ENCODE peak calls at places on chromosome 2, in ten cellular contexts. One of them, this sample, is unnamed.

GRCh38 chr2:134260726-134261125 is 6.9 kb downstream of the MGAT5 start:
- DNase-seq in pancreas: no peak
- DNase-seq in lower leg skin: no peak
- DNase-seq in A549: no peak
- DNase-seq in tibial artery: no peak
- DNase-seq in astrocyte of the cerebellum: peak
- DNase-seq in cardiac muscle cell: peak
- DNase-seq in PC-3: no peak
- DNase-seq in cardiac fibroblast: peak
- DNase-seq in psoas muscle: no peak
- DNase-seq in this sample: peak

GRCh38 chr2:200432296-200432695 is 77.6 kb downstream of the KCTD18 start:
- DNase-seq in pancreas: no peak
- DNase-seq in lower leg skin: no peak
- DNase-seq in A549: no peak
- DNase-seq in tibial artery: no peak
- DNase-seq in astrocyte of the cerebellum: no peak
- DNase-seq in cardiac muscle cell: peak
- DNase-seq in PC-3: no peak
- DNase-seq in cardiac fibroblast: peak
- DNase-seq in psoas muscle: no peak
- DNase-seq in this sample: no peak

GRCh38 chr2:237392186-237392585 is 21.8 kb downstream of the COL6A3 start:
- DNase-seq in pancreas: no peak
- DNase-seq in lower leg skin: no peak
- DNase-seq in A549: no peak
- DNase-seq in tibial artery: no peak
- DNase-seq in astrocyte of the cerebellum: no peak
- DNase-seq in cardiac muscle cell: no peak
- DNase-seq in PC-3: no peak
- DNase-seq in cardiac fibroblast: no peak
- DNase-seq in psoas muscle: no peak
- DNase-seq in this sample: no peak

GRCh38 chr2:1670636-1671035 is 73.7 kb downstream of the PXDN start:
- DNase-seq in pancreas: no peak
- DNase-seq in lower leg skin: no peak
- DNase-seq in A549: no peak
- DNase-seq in tibial artery: no peak
- DNase-seq in astrocyte of the cerebellum: no peak
- DNase-seq in cardiac muscle cell: no peak
- DNase-seq in PC-3: no peak
- DNase-seq in cardiac fibroblast: no peak
- DNase-seq in psoas muscle: no peak
- DNase-seq in this sample: no peak

GRCh38 chr2:9618410-9618809 is 12.4 kb downstream of the YWHAQ start:
- DNase-seq in pancreas: no peak
- DNase-seq in lower leg skin: no peak
- DNase-seq in A549: no peak
- DNase-seq in tibial artery: no peak
- DNase-seq in astrocyte of the cerebellum: no peak
- DNase-seq in cardiac muscle cell: no peak
- DNase-seq in PC-3: no peak
- DNase-seq in cardiac fibroblast: no peak
- DNase-seq in psoas muscle: no peak
- DNase-seq in this sample: no peak

GRCh38 chr2:17845806-17846205 is 29.5 kb downstream of the MSGN1 start:
- DNase-seq in pancreas: no peak
- DNase-seq in lower leg skin: no peak
- DNase-seq in A549: no peak
- DNase-seq in tibial artery: no peak
- DNase-seq in astrocyte of the cerebellum: no peak
- DNase-seq in cardiac muscle cell: no peak
- DNase-seq in PC-3: no peak
- DNase-seq in cardiac fibroblast: no peak
- DNase-seq in psoas muscle: no peak
- DNase-seq in this sample: no peak

GRCh38 chr2:85866165-85866659 is 22.6 kb downstream of the ST3GAL5 start:
- DNase-seq in pancreas: no peak
- DNase-seq in lower leg skin: no peak
- DNase-seq in A549: no peak
- DNase-seq in tibial artery: no peak
- DNase-seq in astrocyte of the cerebellum: no peak
- DNase-seq in cardiac muscle cell: no peak
- DNase-seq in PC-3: no peak
- DNase-seq in cardiac fibroblast: no peak
- DNase-seq in psoas muscle: no peak
- DNase-seq in this sample: no peak

GRCh38 chr2:237128026-237128703 is 42.5 kb downstream of the COPS8 start:
- DNase-seq in pancreas: peak
- DNase-seq in lower leg skin: peak
- DNase-seq in A549: peak
- DNase-seq in tibial artery: peak
- DNase-seq in astrocyte of the cerebellum: peak
- DNase-seq in cardiac muscle cell: peak
- DNase-seq in PC-3: peak
- DNase-seq in cardiac fibroblast: peak
- DNase-seq in psoas muscle: peak
- DNase-seq in this sample: peak

GRCh38 chr2:237258146-237258545 is 155.8 kb downstream of the COL6A3 start:
- DNase-seq in pancreas: no peak
- DNase-seq in lower leg skin: no peak
- DNase-seq in A549: no peak
- DNase-seq in tibial artery: no peak
- DNase-seq in astrocyte of the cerebellum: no peak
- DNase-seq in cardiac muscle cell: peak
- DNase-seq in PC-3: no peak
- DNase-seq in cardiac fibroblast: no peak
- DNase-seq in psoas muscle: no peak
- DNase-seq in this sample: no peak

GRCh38 chr2:174546519-174547506 is 50.8 kb downstream of the WIPF1 start:
- DNase-seq in pancreas: no peak
- DNase-seq in lower leg skin: no peak
- DNase-seq in A549: no peak
- DNase-seq in tibial artery: no peak
- DNase-seq in astrocyte of the cerebellum: peak
- DNase-seq in cardiac muscle cell: peak
- DNase-seq in PC-3: peak
- DNase-seq in cardiac fibroblast: peak
- DNase-seq in psoas muscle: no peak
- DNase-seq in this sample: no peak

GRCh38 chr2:72916743-72917137 is 579 bp upstream of the EMX1 start:
- DNase-seq in pancreas: no peak
- DNase-seq in lower leg skin: no peak
- DNase-seq in A549: no peak
- DNase-seq in tibial artery: no peak
- DNase-seq in astrocyte of the cerebellum: no peak
- DNase-seq in cardiac muscle cell: no peak
- DNase-seq in PC-3: no peak
- DNase-seq in cardiac fibroblast: no peak
- DNase-seq in psoas muscle: no peak
- DNase-seq in this sample: no peak

GRCh38 chr2:126643972-126644371 is 12.0 kb upstream of the GYPC start:
- DNase-seq in pancreas: no peak
- DNase-seq in lower leg skin: no peak
- DNase-seq in A549: no peak
- DNase-seq in tibial artery: no peak
- DNase-seq in astrocyte of the cerebellum: no peak
- DNase-seq in cardiac muscle cell: no peak
- DNase-seq in PC-3: no peak
- DNase-seq in cardiac fibroblast: no peak
- DNase-seq in psoas muscle: no peak
- DNase-seq in this sample: no peak

GRCh38 chr2:74390601-74391000 is 10.5 kb upstream of the DCTN1 start:
- DNase-seq in pancreas: no peak
- DNase-seq in lower leg skin: no peak
- DNase-seq in A549: no peak
- DNase-seq in tibial artery: no peak
- DNase-seq in astrocyte of the cerebellum: no peak
- DNase-seq in cardiac muscle cell: no peak
- DNase-seq in PC-3: no peak
- DNase-seq in cardiac fibroblast: no peak
- DNase-seq in psoas muscle: no peak
- DNase-seq in this sample: no peak

GRCh38 chr2:146642066-146642465 is 1202.8 kb upstream of the ACVR2A start:
- DNase-seq in pancreas: no peak
- DNase-seq in lower leg skin: no peak
- DNase-seq in A549: no peak
- DNase-seq in tibial artery: no peak
- DNase-seq in astrocyte of the cerebellum: no peak
- DNase-seq in cardiac muscle cell: no peak
- DNase-seq in PC-3: no peak
- DNase-seq in cardiac fibroblast: no peak
- DNase-seq in psoas muscle: no peak
- DNase-seq in this sample: no peak

GRCh38 chr2:85718885-85719487 is 24.8 kb downstream of the GNLY start:
- DNase-seq in pancreas: no peak
- DNase-seq in lower leg skin: no peak
- DNase-seq in A549: no peak
- DNase-seq in tibial artery: no peak
- DNase-seq in astrocyte of the cerebellum: no peak
- DNase-seq in cardiac muscle cell: no peak
- DNase-seq in PC-3: no peak
- DNase-seq in cardiac fibroblast: no peak
- DNase-seq in psoas muscle: no peak
- DNase-seq in this sample: no peak

GRCh38 chr2:60438653-60439052 is 114.8 kb downstream of the BCL11A start:
- DNase-seq in pancreas: no peak
- DNase-seq in lower leg skin: no peak
- DNase-seq in A549: no peak
- DNase-seq in tibial artery: no peak
- DNase-seq in astrocyte of the cerebellum: no peak
- DNase-seq in cardiac muscle cell: no peak
- DNase-seq in PC-3: no peak
- DNase-seq in cardiac fibroblast: no peak
- DNase-seq in psoas muscle: no peak
- DNase-seq in this sample: no peak

GRCh38 chr2:85924522-85924921 is 35.7 kb upstream of the ST3GAL5 start:
- DNase-seq in pancreas: no peak
- DNase-seq in lower leg skin: peak
- DNase-seq in A549: no peak
- DNase-seq in tibial artery: peak
- DNase-seq in astrocyte of the cerebellum: peak
- DNase-seq in cardiac muscle cell: peak
- DNase-seq in PC-3: peak
- DNase-seq in cardiac fibroblast: peak
- DNase-seq in psoas muscle: peak
- DNase-seq in this sample: no peak

GRCh38 chr2:65658253-65658652 is 225.9 kb upstream of the SPRED2 start:
- DNase-seq in pancreas: no peak
- DNase-seq in lower leg skin: no peak
- DNase-seq in A549: no peak
- DNase-seq in tibial artery: no peak
- DNase-seq in astrocyte of the cerebellum: no peak
- DNase-seq in cardiac muscle cell: no peak
- DNase-seq in PC-3: no peak
- DNase-seq in cardiac fibroblast: no peak
- DNase-seq in psoas muscle: no peak
- DNase-seq in this sample: no peak

GRCh38 chr2:95552911-95553310 is 38.9 kb upstream of the TRIM43 start:
- DNase-seq in pancreas: no peak
- DNase-seq in lower leg skin: no peak
- DNase-seq in A549: no peak
- DNase-seq in tibial artery: peak
- DNase-seq in astrocyte of the cerebellum: peak
- DNase-seq in cardiac muscle cell: peak
- DNase-seq in PC-3: no peak
- DNase-seq in cardiac fibroblast: peak
- DNase-seq in psoas muscle: peak
- DNase-seq in this sample: no peak

GRCh38 chr2:163693484-163693883 is 42.3 kb downstream of the FIGN start:
- DNase-seq in pancreas: no peak
- DNase-seq in lower leg skin: no peak
- DNase-seq in A549: no peak
- DNase-seq in tibial artery: no peak
- DNase-seq in astrocyte of the cerebellum: no peak
- DNase-seq in cardiac muscle cell: no peak
- DNase-seq in PC-3: no peak
- DNase-seq in cardiac fibroblast: no peak
- DNase-seq in psoas muscle: no peak
- DNase-seq in this sample: no peak
- TF ChIP-seq CTCF in pancreas: no peak
- TF ChIP-seq CTCF in lower leg skin: no peak
- TF ChIP-seq CTCF in A549: no peak
- TF ChIP-seq CTCF in tibial artery: no peak
- TF ChIP-seq CTCF in astrocyte of the cerebellum: no peak
- TF ChIP-seq CTCF in cardiac muscle cell: no peak
- TF ChIP-seq CTCF in PC-3: no peak
- TF ChIP-seq CTCF in cardiac fibroblast: no peak
- TF ChIP-seq CTCF in psoas muscle: no peak
- TF ChIP-seq CTCF in this sample: no peak

GRCh38 chr2:105515581-105516415 is 116.9 kb upstream of the FHL2 start:
- DNase-seq in pancreas: no peak
- DNase-seq in lower leg skin: no peak
- DNase-seq in A549: no peak
- DNase-seq in tibial artery: peak
- DNase-seq in astrocyte of the cerebellum: no peak
- DNase-seq in cardiac muscle cell: no peak
- DNase-seq in PC-3: no peak
- DNase-seq in cardiac fibroblast: no peak
- DNase-seq in psoas muscle: peak
- DNase-seq in this sample: no peak

GRCh38 chr2:105509271-105510086 is 110.6 kb upstream of the FHL2 start:
- DNase-seq in pancreas: no peak
- DNase-seq in lower leg skin: no peak
- DNase-seq in A549: no peak
- DNase-seq in tibial artery: no peak
- DNase-seq in astrocyte of the cerebellum: no peak
- DNase-seq in cardiac muscle cell: no peak
- DNase-seq in PC-3: no peak
- DNase-seq in cardiac fibroblast: no peak
- DNase-seq in psoas muscle: no peak
- DNase-seq in this sample: no peak

GRCh38 chr2:105510761-105511669 is 112.2 kb upstream of the FHL2 start:
- DNase-seq in pancreas: no peak
- DNase-seq in lower leg skin: no peak
- DNase-seq in A549: peak
- DNase-seq in tibial artery: no peak
- DNase-seq in astrocyte of the cerebellum: no peak
- DNase-seq in cardiac muscle cell: peak
- DNase-seq in PC-3: peak
- DNase-seq in cardiac fibroblast: peak
- DNase-seq in psoas muscle: no peak
- DNase-seq in this sample: no peak
- H3K4me3 ChIP-seq in pancreas: no peak
- H3K4me3 ChIP-seq in lower leg skin: no peak
- H3K4me3 ChIP-seq in A549: no peak
- H3K4me3 ChIP-seq in tibial artery: no peak
- H3K4me3 ChIP-seq in astrocyte of the cerebellum: no peak
- H3K4me3 ChIP-seq in cardiac muscle cell: no peak
- H3K4me3 ChIP-seq in PC-3: no peak
- H3K4me3 ChIP-seq in cardiac fibroblast: no peak
- H3K4me3 ChIP-seq in psoas muscle: no peak
- H3K4me3 ChIP-seq in this sample: no peak

GRCh38 chr2:167292430-167293171 is 404.3 kb downstream of the XIRP2 start:
- DNase-seq in pancreas: peak
- DNase-seq in lower leg skin: peak
- DNase-seq in A549: peak
- DNase-seq in tibial artery: peak
- DNase-seq in astrocyte of the cerebellum: peak
- DNase-seq in cardiac muscle cell: peak
- DNase-seq in PC-3: peak
- DNase-seq in cardiac fibroblast: peak
- DNase-seq in psoas muscle: peak
- DNase-seq in this sample: peak
- TF ChIP-seq CTCF in pancreas: no peak
- TF ChIP-seq CTCF in lower leg skin: no peak
- TF ChIP-seq CTCF in A549: peak
- TF ChIP-seq CTCF in tibial artery: no peak
- TF ChIP-seq CTCF in astrocyte of the cerebellum: peak
- TF ChIP-seq CTCF in cardiac muscle cell: peak
- TF ChIP-seq CTCF in PC-3: peak
- TF ChIP-seq CTCF in cardiac fibroblast: peak
- TF ChIP-seq CTCF in psoas muscle: no peak
- TF ChIP-seq CTCF in this sample: peak

GRCh38 chr2:118806797-118807667 is 40.4 kb downstream of the EN1 start:
- DNase-seq in pancreas: no peak
- DNase-seq in lower leg skin: no peak
- DNase-seq in A549: no peak
- DNase-seq in tibial artery: no peak
- DNase-seq in astrocyte of the cerebellum: no peak
- DNase-seq in cardiac muscle cell: no peak
- DNase-seq in PC-3: no peak
- DNase-seq in cardiac fibroblast: no peak
- DNase-seq in psoas muscle: no peak
- DNase-seq in this sample: no peak
- H3K4me3 ChIP-seq in pancreas: no peak
- H3K4me3 ChIP-seq in lower leg skin: no peak
- H3K4me3 ChIP-seq in A549: no peak
- H3K4me3 ChIP-seq in tibial artery: no peak
- H3K4me3 ChIP-seq in astrocyte of the cerebellum: no peak
- H3K4me3 ChIP-seq in cardiac muscle cell: no peak
- H3K4me3 ChIP-seq in PC-3: no peak
- H3K4me3 ChIP-seq in cardiac fibroblast: no peak
- H3K4me3 ChIP-seq in psoas muscle: no peak
- H3K4me3 ChIP-seq in this sample: no peak